ENCODE peak calls at places on chromosomes 3 and 15, in five cellular contexts. Y is AG09309, M is SW480, L is HT1080, F is NCI-H748 treated with DMSO at 0.1 percent for 48 hours. S is an unnamed sample.

GRCh38 chr15:95669146-95669922 is 661.2 kb upstream of the NR2F2 start:
- DNase-seq in Y (no peak), M (no peak), L (peak), F (no peak), S (peak)

GRCh38 chr3:102181202-102181920 is 253.5 kb upstream of the ZPLD1 start:
- DNase-seq in Y (peak), M (no peak), L (no peak), F (no peak), S (peak)

GRCh38 chr15:85854345-85855097 is 59.8 kb upstream of the KLHL25 start:
- DNase-seq in Y (peak), M (peak), L (peak), F (peak), S (peak)

GRCh38 chr15:78637776-78638435 is 3.1 kb downstream of the CHRNB4 start:
- DNase-seq in Y (no peak), M (no peak), L (no peak), F (no peak), S (no peak)

GRCh38 chr15:89307791-89308190 is 26.8 kb downstream of the POLG start:
- DNase-seq in Y (peak), M (no peak), L (peak), F (no peak), S (peak)

GRCh38 chr3:45178131-45179023 is 32.2 kb upstream of the CDCP1 start:
- DNase-seq in Y (no peak), M (peak), L (peak), F (no peak), S (peak)

GRCh38 chr3:9615003-9615628 is 34.2 kb upstream of the MTMR14 start:
- DNase-seq in Y (no peak), M (no peak), L (no peak), F (no peak), S (no peak)

GRCh38 chr15:96716100-96716499 is 385.6 kb downstream of the NR2F2 start:
- DNase-seq in Y (no peak), M (no peak), L (no peak), F (no peak), S (no peak)

GRCh38 chr3:171867976-171868375 is 24.8 kb downstream of the TMEM212 start:
- DNase-seq in Y (no peak), M (no peak), L (peak), F (no peak), S (no peak)

GRCh38 chr3:78887608-78888011 is 880.2 kb downstream of the ROBO1 start:
- DNase-seq in Y (no peak), M (no peak), L (peak), F (no peak), S (no peak)

GRCh38 chr3:143366672-143367071 is 247.1 kb downstream of the CHST2 start:
- DNase-seq in Y (no peak), M (no peak), L (no peak), F (no peak), S (no peak)

GRCh38 chr15:75049392-75049791 is 26.0 kb downstream of the PPCDC start:
- DNase-seq in Y (no peak), M (no peak), L (no peak), F (no peak), S (peak)

GRCh38 chr3:128390867-128391266 is 75.8 kb downstream of the DNAJB8 start:
- DNase-seq in Y (no peak), M (no peak), L (no peak), F (no peak), S (no peak)

GRCh38 chr3:50664959-50665602 is 9.6 kb upstream of the DOCK3 start:
- DNase-seq in Y (no peak), M (no peak), L (peak), F (no peak), S (no peak)

GRCh38 chr3:136457793-136458192 is 207.7 kb downstream of the PCCB start:
- DNase-seq in Y (no peak), M (no peak), L (no peak), F (no peak), S (no peak)

GRCh38 chr3:86951343-86951742 is 39.6 kb downstream of the VGLL3 start:
- DNase-seq in Y (no peak), M (no peak), L (peak), F (no peak), S (peak)

GRCh38 chr15:73318463-73319351 is 50.1 kb downstream of the HCN4 start:
- DNase-seq in Y (no peak), M (no peak), L (no peak), F (peak), S (peak)

GRCh38 chr15:83112233-83112958 is 5.0 kb downstream of the TM6SF1 start:
- DNase-seq in Y (no peak), M (no peak), L (peak), F (no peak), S (no peak)

GRCh38 chr3:63689285-63689684 is 36.8 kb downstream of the SNTN start:
- DNase-seq in Y (no peak), M (no peak), L (no peak), F (no peak), S (no peak)

GRCh38 chr3:187207624-187208023 is 10.3 kb downstream of the RTP1 start:
- DNase-seq in Y (no peak), M (no peak), L (no peak), F (no peak), S (no peak)

GRCh38 chr3:46112296-46112695 is 85.0 kb upstream of the XCR1 start:
- DNase-seq in Y (no peak), M (peak), L (peak), F (no peak), S (peak)

GRCh38 chr15:65008989-65009388 is 19.3 kb upstream of the SPG21 start:
- DNase-seq in Y (no peak), M (no peak), L (no peak), F (no peak), S (no peak)

GRCh38 chr15:63539517-63539916 is 35.1 kb downstream of the USP3 start:
- DNase-seq in Y (no peak), M (no peak), L (no peak), F (no peak), S (no peak)

GRCh38 chr3:111747490-111747889 is 111.6 kb upstream of the PHLDB2 start:
- DNase-seq in Y (no peak), M (no peak), L (peak), F (no peak), S (peak)

GRCh38 chr3:186032321-186032720 is 76.6 kb downstream of the ETV5 start:
- DNase-seq in Y (no peak), M (no peak), L (no peak), F (no peak), S (no peak)

GRCh38 chr3:179671709-179672337 is 19.0 kb downstream of the USP13 start:
- DNase-seq in Y (no peak), M (no peak), L (peak), F (no peak), S (peak)

GRCh38 chr15:57551717-57552677 is 39.7 kb upstream of the MYZAP start:
- DNase-seq in Y (no peak), M (peak), L (peak), F (no peak), S (peak)

GRCh38 chr3:52495777-52496602 is 852 bp downstream of the STAB1 start:
- DNase-seq in Y (no peak), M (peak), L (peak), F (no peak), S (peak)

S was measured in kidney tubule cell.